ENCODE peak calls at places on chromosomes 13 and 19, in five cellular contexts. J is body of pancreas, N is heart left ventricle, C is left ventricle myocardium inferior, V is cardiac muscle cell. X is an unnamed sample.

GRCh38 chr13:48828962-48829405 is 146.7 kb upstream of the FNDC3A start:
- DNase-seq in J (peak; percentile 7), N (no peak), C (no peak), V (no peak), X (no peak)

GRCh38 chr13:25286969-25287961 is at the start of gene MTMR6:
- DNase-seq in J (peak; percentile 91), N (peak; percentile 97), C (peak; percentile 94), V (peak; percentile 91), X (peak; percentile 95)

GRCh38 chr13:53191091-53191490 is 162.5 kb downstream of the OLFM4 start:
- DNase-seq in J (no peak), N (no peak), C (no peak), V (peak; percentile 47), X (no peak)

GRCh38 chr13:73299787-73300186 is 241.0 kb downstream of the KLF5 start:
- DNase-seq in J (no peak), N (no peak), C (no peak), V (peak; percentile 15), X (no peak)

GRCh38 chr19:54312436-54313362 is at the start of gene LILRA5:
- DNase-seq in J (peak; percentile 10), N (no peak), C (peak; percentile 50), V (no peak), X (peak; percentile 7)

GRCh38 chr13:35733832-35734231 is 257.3 kb upstream of the MAB21L1 start:
- DNase-seq in J (no peak), N (no peak), C (no peak), V (peak; percentile 80), X (no peak)

GRCh38 chr13:39811696-39812095 is 156.2 kb downstream of the COG6 start:
- DNase-seq in J (no peak), N (no peak), C (no peak), V (no peak), X (no peak)

GRCh38 chr19:56170261-56170660 is 5.5 kb upstream of the GALP start:
- DNase-seq in J (peak; percentile 74), N (no peak), C (no peak), V (peak; percentile 10), X (no peak)

GRCh38 chr13:73224708-73225107 is 165.9 kb downstream of the KLF5 start:
- DNase-seq in J (no peak), N (no peak), C (no peak), V (peak; percentile 41), X (no peak)

GRCh38 chr19:1766800-1767352 is 13.6 kb downstream of the ONECUT3 start:
- DNase-seq in J (no peak), N (no peak), C (no peak), V (no peak), X (no peak)

GRCh38 chr19:13885826-13886365 is 9.0 kb downstream of the NANOS3 start:
- DNase-seq in J (no peak), N (no peak), C (no peak), V (no peak), X (no peak)

GRCh38 chr13:87680298-87680697 is 9.1 kb downstream of the SLITRK5 start:
- DNase-seq in J (no peak), N (no peak), C (no peak), V (no peak), X (peak; percentile 52)

GRCh38 chr19:13024126-13024957 is 29.1 kb downstream of the NFIX start:
- DNase-seq in J (no peak), N (no peak), C (no peak), V (peak; percentile 41), X (peak; percentile 57)

GRCh38 chr19:52679598-52679997 is 41.4 kb upstream of the ZNF83 start:
- DNase-seq in J (no peak), N (no peak), C (no peak), V (no peak), X (no peak)

GRCh38 chr13:94632227-94632980 is 30.7 kb downstream of the GPR180 start:
- DNase-seq in J (no peak), N (no peak), C (no peak), V (no peak), X (no peak)

GRCh38 chr19:2446390-2446789 is 10.4 kb downstream of the LMNB2 start:
- DNase-seq in J (no peak), N (peak; percentile 59), C (no peak), V (no peak), X (no peak)

GRCh38 chr13:49292742-49293498 is 45.2 kb downstream of the CDADC1 start:
- DNase-seq in J (peak; percentile 52), N (peak; percentile 71), C (no peak), V (peak; percentile 89), X (peak; percentile 33)

GRCh38 chr19:6735181-6735891 is 2.0 kb downstream of the GPR108 start:
- DNase-seq in J (no peak), N (no peak), C (no peak), V (no peak), X (no peak)

GRCh38 chr13:95745752-95746151 is 68.8 kb downstream of the DNAJC3 start:
- DNase-seq in J (no peak), N (no peak), C (no peak), V (peak; percentile 11), X (no peak)

GRCh38 chr19:677201-677600 is 1.0 kb downstream of the FSTL3 start:
- DNase-seq in J (peak; percentile 72), N (peak; percentile 88), C (peak; percentile 78), V (peak; percentile 87), X (peak; percentile 57)

GRCh38 chr13:48043789-48044503 is 6.4 kb downstream of the NUDT15 start:
- DNase-seq in J (no peak), N (no peak), C (no peak), V (peak; percentile 61), X (no peak)

GRCh38 chr13:99151516-99151915 is 49.1 kb upstream of the UBAC2 start:
- DNase-seq in J (no peak), N (no peak), C (no peak), V (peak; percentile 54), X (no peak)

GRCh38 chr19:3366761-3367571 is 583 bp downstream of the NFIC start:
- DNase-seq in J (peak; percentile 76), N (peak; percentile 78), C (peak; percentile 56), V (peak; percentile 52), X (peak; percentile 66)

GRCh38 chr19:39136225-39136940 is 10.8 kb downstream of the PAK4 start:
- DNase-seq in J (no peak), N (no peak), C (no peak), V (no peak), X (peak; percentile 95)

GRCh38 chr13:83048419-83048818 is 833.9 kb downstream of the SLITRK1 start:
- DNase-seq in J (no peak), N (no peak), C (no peak), V (peak; percentile 9), X (no peak)

GRCh38 chr19:33522371-33522662 is 726 bp upstream of the PEPD start:
- DNase-seq in J (no peak), N (no peak), C (no peak), V (no peak), X (no peak)
- H3K4me3 ChIP-seq in J (no peak overlapping the region), N (peak overlapping the region; percentile 91), C (peak overlapping the region; percentile 97), V (peak overlapping the region; percentile 90), X (no peak overlapping the region)

GRCh38 chr19:41811036-41811435 is 14.6 kb downstream of the CEACAM3 start:
- DNase-seq in J (no peak), N (peak; percentile 71), C (peak; percentile 26), V (no peak), X (peak; percentile 28)
- TF ChIP-seq CTCF in J (no peak), N (no peak), C (no peak), V (no peak), X (no peak)

DNA sequence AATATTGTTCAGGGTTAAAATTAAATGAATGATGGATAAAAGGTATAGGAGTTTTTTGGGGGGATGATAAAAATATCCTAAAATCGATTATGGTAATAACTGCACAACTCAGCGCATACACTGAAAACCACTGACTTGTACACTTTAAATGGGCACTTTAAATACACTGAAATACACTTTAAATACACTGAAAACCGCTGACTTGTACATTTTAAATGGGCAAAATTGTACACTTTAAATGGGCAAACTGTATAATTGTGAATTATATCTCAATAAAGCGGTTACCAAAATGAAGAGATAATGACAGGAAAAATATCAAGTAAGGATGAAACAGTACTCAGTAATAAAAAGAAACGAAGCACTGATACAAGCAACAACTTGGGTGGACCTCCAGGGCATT is 1.5 kb downstream of the LIG1 start:
- DNase-seq in J (no peak), N (no peak), C (no peak), V (no peak), X (no peak)
- H3K4me3 ChIP-seq in J (no peak overlapping the region), N (no peak overlapping the region), C (no peak overlapping the region), V (no peak overlapping the region), X (no peak overlapping the region)

GRCh38 chr19:47230122-47230920 is 678 bp downstream of the BBC3 start:
- DNase-seq in J (peak; percentile 76), N (peak; percentile 88), C (peak; percentile 77), V (peak; percentile 51), X (peak; percentile 82)
- TF ChIP-seq CTCF in J (peak; percentile 90), N (peak; percentile 80), C (peak; percentile 90), V (peak; percentile 58), X (peak; percentile 92)

GRCh38 chr13:110309661-110310524 is 2.8 kb downstream of the COL4A2 start:
- DNase-seq in J (no peak), N (no peak), C (no peak), V (no peak), X (no peak)
- H3K4me3 ChIP-seq in J (no peak overlapping the region), N (peak overlapping the region; percentile 67), C (peak overlapping the region; percentile 83), V (no peak overlapping the region), X (no peak overlapping the region)

DNA sequence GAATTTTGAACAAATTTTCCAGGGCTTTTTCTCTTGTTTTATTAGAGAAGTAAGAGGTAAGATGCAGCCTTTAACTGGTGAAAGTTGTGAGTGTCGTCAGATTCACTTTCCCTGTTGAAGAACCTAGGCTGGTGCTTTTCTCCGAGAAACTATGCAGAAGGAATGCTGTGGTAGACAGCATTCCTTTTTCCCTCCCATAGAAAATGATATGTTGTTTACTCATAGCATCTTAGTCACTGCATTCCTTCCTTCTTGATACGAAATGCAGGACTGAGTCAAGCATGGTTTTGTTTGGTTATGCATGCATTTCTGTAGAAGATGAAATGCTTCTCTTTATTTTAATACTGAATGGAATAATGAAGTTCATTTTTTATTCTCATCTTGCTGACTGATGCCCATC is 3.4 kb downstream of the ITGBL1 start:
- DNase-seq in J (no peak), N (no peak), C (no peak), V (peak; percentile 88), X (no peak)
- TF ChIP-seq CTCF in J (no peak), N (no peak), C (no peak), V (no peak), X (no peak)

DNA sequence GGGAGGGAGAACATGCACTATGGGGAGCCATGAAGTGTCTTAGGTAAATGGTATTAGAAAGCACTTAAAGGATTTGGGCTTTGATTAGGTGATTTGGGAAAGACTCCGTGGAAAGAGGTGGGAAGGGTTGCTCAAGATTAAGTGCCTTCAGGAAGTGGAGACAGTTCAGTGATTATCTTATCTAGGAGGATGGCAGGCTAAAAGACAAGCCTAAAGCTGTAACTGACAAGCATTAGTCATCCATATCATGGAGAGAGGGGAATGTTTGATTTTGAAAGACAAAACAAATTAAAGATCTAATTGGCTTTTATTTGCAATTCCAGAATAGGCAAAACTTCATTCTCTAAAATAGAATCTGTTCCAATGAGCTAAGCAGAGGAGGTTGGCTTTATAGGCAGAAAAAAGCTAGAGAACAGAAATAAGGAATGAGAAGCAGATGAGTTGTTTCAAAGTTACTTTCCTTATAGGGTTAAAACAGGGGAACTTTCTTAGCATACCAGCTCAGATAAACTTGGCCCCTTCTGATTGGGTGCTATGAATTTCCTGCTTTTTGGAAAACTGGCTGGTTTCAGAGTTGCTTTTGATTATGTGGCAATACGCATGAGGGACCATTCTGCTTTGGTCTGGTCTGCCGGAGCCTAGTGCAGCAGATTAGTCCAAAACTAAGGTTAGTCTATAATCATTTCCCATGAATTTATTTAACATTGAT is 1.8 kb upstream of the DIAPH3 start:
- DNase-seq in J (peak; percentile 24), N (no peak), C (no peak), V (peak; percentile 85), X (no peak)
- H3K4me3 ChIP-seq in J (no peak overlapping the region), N (no peak overlapping the region), C (peak overlapping the region; percentile 85), V (peak overlapping the region; percentile 59), X (no peak overlapping the region)

X was measured in mucosa of descending colon.